ENCODE peak calls at places on chromosomes 6 and 20, in four cellular contexts. One of them, this sample, is unnamed.
A peak's percentile ranks its signal among the peaks of the same experiment; 100 is the strongest.

GRCh38 chr6:163943647-163944395 is 529.3 kb downstream of the QKI start:
- DNase-seq in K562: no peak
- DNase-seq in SK-N-SH: no peak
- DNase-seq in HCT116: no peak
- DNase-seq in this sample: peak; percentile 93

GRCh38 chr6:7544597-7544996 is 3.1 kb downstream of the DSP start:
- DNase-seq in SK-N-SH: no peak
- DNase-seq in K562: no peak
- DNase-seq in HCT116: no peak
- DNase-seq in this sample: no peak

GRCh38 chr20:32918296-32918695 is 59.6 kb downstream of the EFCAB8 start:
- DNase-seq in SK-N-SH: no peak
- DNase-seq in K562: no peak
- DNase-seq in HCT116: no peak
- DNase-seq in this sample: no peak

GRCh38 chr6:8027965-8028651 is 36.1 kb downstream of the BLOC1S5 start:
- DNase-seq in SK-N-SH: no peak
- DNase-seq in HCT116: no peak
- DNase-seq in K562: no peak
- DNase-seq in this sample: no peak

GRCh38 chr6:39426057-39426592 is 103.6 kb upstream of the KCNK16 start:
- DNase-seq in SK-N-SH: no peak
- DNase-seq in K562: no peak
- DNase-seq in HCT116: no peak
- DNase-seq in this sample: no peak

GRCh38 chr20:23257848-23258746 is 92.5 kb upstream of the NXT1 start:
- DNase-seq in SK-N-SH: peak; percentile 20
- DNase-seq in K562: no peak
- DNase-seq in HCT116: no peak
- DNase-seq in this sample: no peak

GRCh38 chr6:64932486-64932885 is 774.5 kb downstream of the EYS start:
- DNase-seq in HCT116: no peak
- DNase-seq in K562: no peak
- DNase-seq in SK-N-SH: no peak
- DNase-seq in this sample: no peak

GRCh38 chr6:32882879-32883250 is 28.9 kb downstream of the PSMB9 start:
- DNase-seq in SK-N-SH: no peak
- DNase-seq in K562: no peak
- DNase-seq in HCT116: no peak
- DNase-seq in this sample: no peak

GRCh38 chr6:41601248-41601549 is 37.1 kb upstream of the MDFI start:
- DNase-seq in SK-N-SH: no peak
- DNase-seq in K562: no peak
- DNase-seq in HCT116: no peak
- DNase-seq in this sample: no peak

GRCh38 chr6:81996414-81996813 is 243.9 kb upstream of the TENT5A start:
- DNase-seq in K562: no peak
- DNase-seq in SK-N-SH: no peak
- DNase-seq in HCT116: no peak
- DNase-seq in this sample: no peak

GRCh38 chr20:8757146-8757545 is 311.7 kb upstream of the PLCB4 start:
- DNase-seq in K562: no peak
- DNase-seq in HCT116: no peak
- DNase-seq in SK-N-SH: no peak
- DNase-seq in this sample: no peak

GRCh38 chr20:326645-327031 is 1.3 kb downstream of the SOX12 start:
- DNase-seq in SK-N-SH: no peak
- DNase-seq in K562: no peak
- DNase-seq in HCT116: no peak
- DNase-seq in this sample: no peak

GRCh38 chr20:10679269-10679668 is 5.5 kb upstream of the JAG1 start:
- DNase-seq in HCT116: no peak
- DNase-seq in SK-N-SH: no peak
- DNase-seq in K562: no peak
- DNase-seq in this sample: no peak

GRCh38 chr6:125797934-125798444 is 7.2 kb downstream of the NCOA7 start:
- DNase-seq in K562: no peak
- DNase-seq in HCT116: no peak
- DNase-seq in SK-N-SH: no peak
- DNase-seq in this sample: no peak
- H2AFZ ChIP-seq in K562: no peak overlapping the region
- H2AFZ ChIP-seq in HCT116: no peak overlapping the region
- H2AFZ ChIP-seq in SK-N-SH: no peak overlapping the region
- H2AFZ ChIP-seq in this sample: no peak overlapping the region

GRCh38 chr20:36587388-36588136 is 14.2 kb downstream of the TGIF2 start:
- DNase-seq in HCT116: no peak
- DNase-seq in K562: no peak
- DNase-seq in SK-N-SH: no peak
- DNase-seq in this sample: no peak

GRCh38 chr20:36591281-36591680 is 14.3 kb upstream of the RAB5IF start:
- DNase-seq in K562: no peak
- DNase-seq in SK-N-SH: no peak
- DNase-seq in HCT116: no peak
- DNase-seq in this sample: no peak

GRCh38 chr20:36591854-36592641 is 13.5 kb upstream of the RAB5IF start:
- DNase-seq in HCT116: peak; percentile 22
- DNase-seq in SK-N-SH: peak; percentile 46
- DNase-seq in K562: peak; percentile 47
- DNase-seq in this sample: peak; percentile 76

GRCh38 chr20:36593347-36593746 is 12.2 kb upstream of the RAB5IF start:
- DNase-seq in HCT116: no peak
- DNase-seq in SK-N-SH: no peak
- DNase-seq in K562: no peak
- DNase-seq in this sample: no peak
- TF ChIP-seq REST in HCT116: no peak
- TF ChIP-seq REST in SK-N-SH: no peak
- TF ChIP-seq REST in K562: no peak
- TF ChIP-seq REST in this sample: no peak

GRCh38 chr6:162889303-162889702 is 161.5 kb downstream of the PACRG start:
- DNase-seq in SK-N-SH: no peak
- DNase-seq in K562: no peak
- DNase-seq in HCT116: no peak
- DNase-seq in this sample: no peak

GRCh38 chr6:162882817-162883481 is 155.2 kb downstream of the PACRG start:
- DNase-seq in SK-N-SH: no peak
- DNase-seq in K562: no peak
- DNase-seq in HCT116: no peak
- DNase-seq in this sample: no peak

DNA sequence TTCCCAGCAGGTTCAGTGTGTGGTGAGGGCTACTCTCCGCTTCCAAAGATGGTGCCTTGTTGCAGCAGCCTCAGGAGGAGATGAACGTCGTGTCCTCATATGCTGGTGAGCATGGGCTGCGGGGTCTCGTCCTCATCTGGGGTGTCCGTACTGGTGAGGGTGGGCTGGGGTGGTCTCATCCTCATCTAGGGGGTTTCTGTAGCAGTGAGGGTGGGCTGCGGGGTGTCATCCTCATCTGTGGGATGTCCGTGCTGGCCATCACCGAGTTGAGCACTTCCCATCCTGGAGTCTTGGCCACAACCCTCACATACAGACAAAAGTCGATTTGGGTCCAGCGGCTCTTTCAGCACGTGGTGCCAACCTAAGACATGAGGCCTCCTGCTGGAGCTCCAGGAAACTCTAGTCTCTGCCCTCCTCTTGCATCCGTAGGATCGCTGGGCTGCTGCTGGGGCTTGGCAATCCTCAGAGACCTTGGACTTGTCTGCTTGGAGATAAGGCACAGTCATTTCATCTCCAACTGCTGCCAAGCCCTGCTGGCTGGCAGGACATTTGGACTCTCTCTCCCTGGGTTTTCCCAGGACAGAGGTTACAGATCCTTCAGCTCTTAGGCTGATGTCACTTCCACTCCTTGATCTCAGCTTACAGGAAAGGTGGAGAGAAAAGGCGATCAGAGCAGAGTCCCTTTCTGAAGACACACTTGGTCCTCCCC is 160.4 kb downstream of the PACRG start:
- DNase-seq in SK-N-SH: no peak
- DNase-seq in HCT116: no peak
- DNase-seq in K562: no peak
- DNase-seq in this sample: no peak
- H2AFZ ChIP-seq in SK-N-SH: no peak overlapping the region
- H2AFZ ChIP-seq in HCT116: no peak overlapping the region
- H2AFZ ChIP-seq in K562: no peak overlapping the region
- H2AFZ ChIP-seq in this sample: no peak overlapping the region

GRCh38 chr6:96836579-96837137 is 619 bp downstream of the GPR63 start:
- DNase-seq in HCT116: no peak
- DNase-seq in SK-N-SH: peak; percentile 76
- DNase-seq in K562: peak; percentile 53
- DNase-seq in this sample: peak; percentile 32
- TF ChIP-seq REST in HCT116: no peak
- TF ChIP-seq REST in SK-N-SH: no peak
- TF ChIP-seq REST in K562: no peak
- TF ChIP-seq REST in this sample: no peak

DNA sequence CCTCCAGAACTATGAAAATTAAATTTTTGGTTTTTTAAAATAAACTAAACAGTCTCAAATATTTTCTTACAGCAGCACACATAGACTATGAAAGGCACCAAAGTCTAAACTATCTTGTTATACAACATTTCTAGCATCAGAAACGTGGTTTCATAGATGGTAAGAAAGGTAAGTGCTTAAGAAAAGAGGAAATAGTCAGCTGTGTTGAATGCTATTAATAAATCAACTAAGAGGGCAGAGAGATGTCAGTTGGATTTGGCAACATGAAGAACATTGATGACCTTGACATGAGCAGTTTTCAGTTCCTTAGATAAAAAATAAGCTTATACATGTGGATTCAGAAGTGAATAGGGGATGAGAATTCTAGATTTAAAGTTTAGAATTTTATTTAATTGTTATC is 113.6 kb downstream of the RFX6 start:
- DNase-seq in K562: no peak
- DNase-seq in SK-N-SH: no peak
- DNase-seq in HCT116: no peak
- DNase-seq in this sample: no peak
- H2AFZ ChIP-seq in K562: no peak overlapping the region
- H2AFZ ChIP-seq in SK-N-SH: no peak overlapping the region
- H2AFZ ChIP-seq in HCT116: no peak overlapping the region
- H2AFZ ChIP-seq in this sample: no peak overlapping the region

GRCh38 chr20:2285618-2286017 is 10.2 kb upstream of the TGM3 start:
- DNase-seq in SK-N-SH: no peak
- DNase-seq in K562: no peak
- DNase-seq in HCT116: no peak
- DNase-seq in this sample: no peak

GRCh38 chr20:2282181-2282580 is 13.6 kb upstream of the TGM3 start:
- DNase-seq in K562: no peak
- DNase-seq in SK-N-SH: no peak
- DNase-seq in HCT116: no peak
- DNase-seq in this sample: no peak

GRCh38 chr20:2281563-2281962 is 14.2 kb upstream of the TGM3 start:
- DNase-seq in HCT116: no peak
- DNase-seq in K562: no peak
- DNase-seq in SK-N-SH: no peak
- DNase-seq in this sample: no peak

GRCh38 chr20:2285193-2285592 is 10.6 kb upstream of the TGM3 start:
- DNase-seq in SK-N-SH: no peak
- DNase-seq in HCT116: no peak
- DNase-seq in K562: no peak
- DNase-seq in this sample: no peak

GRCh38 chr20:2283706-2284423 is 11.9 kb upstream of the TGM3 start:
- DNase-seq in K562: no peak
- DNase-seq in SK-N-SH: no peak
- DNase-seq in HCT116: no peak
- DNase-seq in this sample: no peak
- TF ChIP-seq REST in K562: no peak
- TF ChIP-seq REST in SK-N-SH: no peak
- TF ChIP-seq REST in HCT116: no peak
- TF ChIP-seq REST in this sample: no peak

DNA sequence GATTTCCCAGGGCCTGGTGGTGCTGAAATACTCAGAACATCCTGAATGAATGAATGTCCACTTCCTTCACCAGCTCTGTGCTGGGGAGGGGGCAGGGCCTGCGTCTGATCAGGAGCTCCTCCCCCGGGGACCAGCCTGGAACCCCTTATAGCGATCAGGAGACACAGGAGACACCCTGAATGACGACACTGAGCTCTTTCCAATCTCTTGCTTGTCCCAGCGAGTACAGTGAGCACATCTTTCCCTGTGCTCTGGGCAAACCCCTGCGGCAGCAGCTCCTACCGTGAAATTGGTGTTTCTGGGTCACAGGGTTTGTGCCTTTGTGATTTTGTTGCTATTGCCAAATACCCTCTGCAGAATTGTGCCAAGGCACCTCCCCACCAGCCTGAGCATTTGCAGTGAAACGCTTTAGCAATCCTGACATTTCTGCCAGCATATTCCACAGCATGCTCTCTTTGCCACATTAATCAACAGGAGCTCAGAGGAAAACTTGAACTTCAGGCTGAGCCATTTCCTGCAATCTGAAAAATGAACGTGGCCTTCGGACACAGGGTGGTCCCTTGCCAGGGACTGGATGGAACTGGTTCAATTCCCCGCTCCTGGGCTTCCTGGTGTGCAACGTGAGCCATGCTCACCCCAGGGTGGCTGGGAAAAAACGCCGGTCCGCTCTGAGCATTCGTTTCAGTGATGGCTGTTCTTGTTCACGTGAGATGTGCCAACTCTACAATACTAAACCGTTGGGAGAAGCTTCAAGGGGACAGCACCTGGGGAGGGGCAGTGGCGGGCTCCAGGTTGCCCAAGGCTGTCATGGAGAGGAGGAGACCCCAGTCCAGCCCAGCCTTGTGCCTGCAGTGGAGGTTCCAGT is 23.0 kb upstream of the MRGBP start:
- DNase-seq in HCT116: no peak
- DNase-seq in K562: no peak
- DNase-seq in SK-N-SH: no peak
- DNase-seq in this sample: no peak
- H2AFZ ChIP-seq in HCT116: no peak overlapping the region
- H2AFZ ChIP-seq in K562: no peak overlapping the region
- H2AFZ ChIP-seq in SK-N-SH: no peak overlapping the region
- H2AFZ ChIP-seq in this sample: no peak overlapping the region